ENCODE peak calls at places on chromosomes 12 and 14, in eight cellular contexts. V is tibial nerve, L is left ventricle myocardium inferior, G is upper lobe of right lung, R is fibroblast of the aortic adventitia, C is progenitor cell of endocrine pancreas, H is glutamatergic neuron, Y is cardiac fibroblast. O is an unnamed sample.

GRCh38 chr12:79422060-79422812 is 268.5 kb downstream of the PAWR start:
- DNase-seq in V (no peak), L (no peak), G (no peak), R (no peak), C (no peak), H (no peak), Y (no peak), O (no peak)

GRCh38 chr12:56998981-56999380 is 7.4 kb downstream of the ZBTB39 start:
- DNase-seq in V (no peak), L (no peak), G (no peak), R (no peak), C (no peak), H (no peak), Y (no peak), O (no peak)

GRCh38 chr12:6056406-6057211 is 67.9 kb downstream of the VWF start:
- DNase-seq in V (no peak), L (no peak), G (no peak), R (no peak), C (no peak), H (peak), Y (no peak), O (peak)

GRCh38 chr12:90061834-90062233 is 353.2 kb upstream of the ATP2B1 start:
- DNase-seq in V (no peak), L (no peak), G (no peak), R (peak), C (no peak), H (no peak), Y (no peak), O (no peak)

GRCh38 chr14:88384653-88385205 is 728 bp upstream of the SPATA7 start:
- DNase-seq in V (no peak), L (no peak), G (no peak), R (peak), C (no peak), H (no peak), Y (peak), O (no peak)

GRCh38 chr12:47071241-47071852 is 8.1 kb upstream of the PCED1B start:
- DNase-seq in V (no peak), L (no peak), G (no peak), R (no peak), C (no peak), H (no peak), Y (no peak), O (no peak)

GRCh38 chr12:106281056-106281782 is 21.3 kb upstream of the TCP11L2 start:
- DNase-seq in V (no peak), L (no peak), G (no peak), R (no peak), C (no peak), H (no peak), Y (no peak), O (no peak)

GRCh38 chr12:63098851-63099250 is 52.1 kb downstream of the AVPR1A start:
- DNase-seq in V (no peak), L (no peak), G (no peak), R (no peak), C (no peak), H (no peak), Y (no peak), O (no peak)

GRCh38 chr14:32669416-32669815 is 269.3 kb upstream of the NPAS3 start:
- DNase-seq in V (no peak), L (no peak), G (no peak), R (peak), C (no peak), H (no peak), Y (no peak), O (no peak)

GRCh38 chr14:105422695-105423487 is 3.3 kb downstream of the MTA1 start:
- DNase-seq in V (no peak), L (no peak), G (no peak), R (no peak), C (no peak), H (peak), Y (no peak), O (no peak)

GRCh38 chr12:127742231-127742630 is 524.7 kb upstream of the TMEM132C start:
- DNase-seq in V (no peak), L (no peak), G (no peak), R (no peak), C (no peak), H (no peak), Y (no peak), O (no peak)

GRCh38 chr14:22560638-22561365 is 28.2 kb downstream of the DAD1 start:
- DNase-seq in V (no peak), L (no peak), G (no peak), R (no peak), C (no peak), H (no peak), Y (no peak), O (no peak)

GRCh38 chr14:32258574-32258973 is 55.5 kb upstream of the RNU6-8 start:
- DNase-seq in V (no peak), L (no peak), G (no peak), R (peak), C (no peak), H (no peak), Y (peak), O (no peak)

GRCh38 chr12:55972906-55973597 is 826 bp upstream of the RAB5B start:
- DNase-seq in V (no peak), L (no peak), G (no peak), R (no peak), C (no peak), H (no peak), Y (peak), O (no peak)
- TF ChIP-seq CTCF in V (no peak), L (no peak), G (no peak), R (no peak), C (no peak), H (no peak), Y (no peak), O (no peak)

GRCh38 chr12:122166422-122167327 is 7.3 kb downstream of the IL31 start:
- DNase-seq in V (no peak), L (no peak), G (no peak), R (no peak), C (no peak), H (peak), Y (no peak), O (no peak)
- TF ChIP-seq CTCF in V (no peak), L (no peak), G (no peak), R (no peak), C (no peak), H (no peak), Y (no peak), O (no peak)

DNA sequence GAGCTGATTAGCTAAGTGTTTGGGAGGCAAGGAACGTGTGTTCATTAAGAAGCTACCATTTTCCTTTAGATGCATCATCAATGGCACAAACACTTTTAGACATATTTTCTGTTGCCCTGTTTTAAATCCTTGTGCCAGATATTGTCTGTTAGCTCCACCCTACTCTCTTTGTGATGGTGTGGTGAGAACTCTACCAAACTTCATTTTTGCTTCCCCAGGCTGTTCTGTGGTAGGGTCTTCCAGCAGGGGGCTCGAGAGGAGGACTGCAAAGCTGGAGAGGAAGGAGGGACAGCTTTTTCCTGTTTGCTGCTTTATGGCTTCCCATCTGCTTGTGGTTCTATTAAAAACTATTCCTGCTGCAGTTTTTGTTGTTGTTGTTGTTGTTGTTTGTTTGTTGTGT is 23.8 kb upstream of the STRAP start:
- DNase-seq in V (no peak), L (no peak), G (no peak), R (no peak), C (no peak), H (no peak), Y (no peak), O (peak)
- TF ChIP-seq CTCF in V (no peak), L (no peak), G (no peak), R (peak), C (peak), H (no peak), Y (no peak), O (no peak)

GRCh38 chr12:41684997-41685396 is 459.7 kb downstream of the GXYLT1 start:
- DNase-seq in V (no peak), L (no peak), G (no peak), R (no peak), C (no peak), H (no peak), Y (no peak), O (no peak)
- TF ChIP-seq CTCF in V (no peak), L (no peak), G (no peak), R (no peak), C (no peak), H (no peak), Y (no peak), O (no peak)

GRCh38 chr12:65875635-65876034 is 51.4 kb downstream of the HMGA2 start:
- DNase-seq in V (no peak), L (no peak), G (no peak), R (peak), C (no peak), H (no peak), Y (peak), O (no peak)

GRCh38 chr12:65877836-65878235 is 53.6 kb downstream of the HMGA2 start:
- DNase-seq in V (no peak), L (no peak), G (no peak), R (no peak), C (no peak), H (no peak), Y (no peak), O (no peak)

GRCh38 chr12:65879878-65880277 is 55.6 kb downstream of the HMGA2 start:
- DNase-seq in V (no peak), L (no peak), G (no peak), R (peak), C (no peak), H (no peak), Y (peak), O (no peak)

GRCh38 chr12:65876898-65877721 is 52.8 kb downstream of the HMGA2 start:
- DNase-seq in V (no peak), L (no peak), G (no peak), R (peak), C (peak), H (no peak), Y (peak), O (peak)

GRCh38 chr12:65878540-65878939 is 54.3 kb downstream of the HMGA2 start:
- DNase-seq in V (no peak), L (no peak), G (no peak), R (peak), C (no peak), H (no peak), Y (peak), O (no peak)
- TF ChIP-seq CTCF in V (peak), L (no peak), G (no peak), R (peak), C (peak), H (no peak), Y (peak), O (no peak)

GRCh38 chr14:57290753-57291152 is 22.0 kb downstream of the AP5M1 start:
- DNase-seq in V (no peak), L (no peak), G (no peak), R (no peak), C (no peak), H (no peak), Y (no peak), O (no peak)
- TF ChIP-seq CTCF in V (no peak), L (no peak), G (no peak), R (no peak), C (no peak), H (no peak), Y (no peak), O (no peak)

O was measured in nephron progenitor cell.